ENCODE peak calls at places on chromosomes 4 and X, in seven cellular contexts. J, G, I, A, F, V and Z are unnamed samples.

GRCh38 chrX:17706676-17707075 is 30.6 kb upstream of the SCML1 start:
- DNase-seq in J (no peak), G (no peak), I (no peak), A (no peak), F (no peak), V (no peak), Z (no peak)

GRCh38 chr4:26030260-26030667 is 116.2 kb downstream of the SMIM20 start:
- DNase-seq in J (no peak), G (no peak), I (no peak), A (no peak), F (no peak), V (no peak), Z (no peak)

GRCh38 chr4:186789671-186790070 is 66.0 kb upstream of the FAT1 start:
- DNase-seq in J (no peak), G (no peak), I (no peak), A (no peak), F (no peak), V (no peak), Z (no peak)

GRCh38 chr4:110197421-110198398 is 705 bp downstream of the ELOVL6 start:
- DNase-seq in J (peak; percentile 64), G (no peak), I (no peak), A (peak; percentile 29), F (no peak), V (peak; percentile 56), Z (peak; percentile 15)

GRCh38 chrX:8783100-8784098 is 17.8 kb downstream of the FAM9A start:
- DNase-seq in J (no peak), G (no peak), I (no peak), A (no peak), F (no peak), V (no peak), Z (no peak)

GRCh38 chr4:29336851-29337250 is 1383.3 kb upstream of the PCDH7 start:
- DNase-seq in J (no peak), G (no peak), I (no peak), A (no peak), F (no peak), V (no peak), Z (no peak)

GRCh38 chr4:159242427-159242826 is 139.5 kb downstream of the RAPGEF2 start:
- DNase-seq in J (no peak), G (no peak), I (no peak), A (no peak), F (no peak), V (no peak), Z (no peak)

GRCh38 chr4:137956256-137956655 is 285.9 kb downstream of the SLC7A11 start:
- DNase-seq in J (no peak), G (no peak), I (no peak), A (no peak), F (no peak), V (no peak), Z (no peak)

GRCh38 chrX:18994713-18995112 is 10.8 kb upstream of the PHKA2 start:
- DNase-seq in J (no peak), G (no peak), I (no peak), A (no peak), F (no peak), V (no peak), Z (no peak)

GRCh38 chr4:140715121-140715520 is 41.1 kb downstream of the TBC1D9 start:
- DNase-seq in J (no peak), G (no peak), I (no peak), A (no peak), F (no peak), V (no peak), Z (no peak)

GRCh38 chr4:53089940-53090729 is 228.0 kb downstream of the RASL11B start:
- DNase-seq in J (no peak), G (no peak), I (no peak), A (no peak), F (no peak), V (no peak), Z (no peak)

GRCh38 chr4:184409911-184410692 is 64.2 kb downstream of the IRF2 start:
- DNase-seq in J (no peak), G (no peak), I (no peak), A (no peak), F (no peak), V (peak; percentile 42), Z (no peak)

GRCh38 chr4:105116616-105117319 is 29.9 kb upstream of the TET2 start:
- DNase-seq in J (no peak), G (no peak), I (no peak), A (no peak), F (no peak), V (no peak), Z (no peak)

GRCh38 chrX:22652596-22652995 is 347.2 kb upstream of the DDX53 start:
- DNase-seq in J (no peak), G (no peak), I (no peak), A (no peak), F (no peak), V (peak; percentile 12), Z (no peak)

GRCh38 chrX:47217121-47217851 is 1.2 kb upstream of the CDK16 start:
- DNase-seq in J (no peak), G (no peak), I (no peak), A (no peak), F (no peak), V (no peak), Z (no peak)

GRCh38 chr4:147737623-147738022 is 5.7 kb downstream of the ARHGAP10 start:
- DNase-seq in J (no peak), G (no peak), I (no peak), A (no peak), F (no peak), V (no peak), Z (no peak)

DNA sequence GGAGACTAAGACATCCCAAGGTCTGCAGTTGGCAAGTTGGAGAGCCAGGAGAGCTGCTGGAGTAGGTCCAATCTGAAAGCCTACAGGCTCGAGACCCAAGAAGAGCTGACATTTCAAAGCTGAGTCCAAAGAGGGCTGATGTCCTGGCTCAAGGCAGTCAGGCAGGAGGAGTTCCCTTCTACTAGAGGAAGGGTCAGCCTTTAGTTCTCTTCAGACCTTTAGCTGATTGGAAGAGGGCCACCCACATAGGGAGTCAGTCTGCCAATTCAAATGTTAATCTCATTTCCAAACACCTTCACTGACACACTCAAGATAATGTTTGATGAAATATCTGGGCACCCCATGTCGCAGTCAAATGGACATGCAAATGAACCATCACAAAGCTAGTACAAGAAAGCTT is 61.1 kb downstream of the STK32B start:
- DNase-seq in J (no peak), G (no peak), I (no peak), A (no peak), F (no peak), V (no peak), Z (no peak)
- TF ChIP-seq POLR2A in J (no peak), G (no peak), I (no peak), A (no peak), F (no peak), V (no peak), Z (no peak)

DNA sequence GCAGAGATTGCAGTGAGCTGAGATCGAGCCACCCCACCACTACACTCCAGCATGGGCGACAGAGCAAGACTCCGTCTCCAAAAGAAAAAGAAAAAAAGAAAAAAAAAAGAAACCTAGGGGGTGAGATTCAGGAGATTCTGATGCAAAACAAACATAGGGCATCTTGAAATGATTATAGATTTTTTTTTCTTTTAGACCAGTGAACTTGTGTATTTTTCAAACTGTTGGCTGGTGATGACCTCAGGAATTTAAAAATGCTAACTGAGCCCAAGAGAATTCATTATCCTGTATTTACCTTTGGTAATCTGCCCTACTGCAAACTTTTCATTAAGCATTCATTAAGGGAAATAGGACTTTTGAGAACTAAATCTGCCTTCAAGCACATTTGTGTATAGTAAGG is 20.6 kb downstream of the ATP10D start:
- DNase-seq in J (peak; percentile 13), G (no peak), I (no peak), A (no peak), F (no peak), V (no peak), Z (no peak)
- TF ChIP-seq POLR2A in J (no peak), G (no peak), I (no peak), A (no peak), F (no peak), V (no peak), Z (no peak)

DNA sequence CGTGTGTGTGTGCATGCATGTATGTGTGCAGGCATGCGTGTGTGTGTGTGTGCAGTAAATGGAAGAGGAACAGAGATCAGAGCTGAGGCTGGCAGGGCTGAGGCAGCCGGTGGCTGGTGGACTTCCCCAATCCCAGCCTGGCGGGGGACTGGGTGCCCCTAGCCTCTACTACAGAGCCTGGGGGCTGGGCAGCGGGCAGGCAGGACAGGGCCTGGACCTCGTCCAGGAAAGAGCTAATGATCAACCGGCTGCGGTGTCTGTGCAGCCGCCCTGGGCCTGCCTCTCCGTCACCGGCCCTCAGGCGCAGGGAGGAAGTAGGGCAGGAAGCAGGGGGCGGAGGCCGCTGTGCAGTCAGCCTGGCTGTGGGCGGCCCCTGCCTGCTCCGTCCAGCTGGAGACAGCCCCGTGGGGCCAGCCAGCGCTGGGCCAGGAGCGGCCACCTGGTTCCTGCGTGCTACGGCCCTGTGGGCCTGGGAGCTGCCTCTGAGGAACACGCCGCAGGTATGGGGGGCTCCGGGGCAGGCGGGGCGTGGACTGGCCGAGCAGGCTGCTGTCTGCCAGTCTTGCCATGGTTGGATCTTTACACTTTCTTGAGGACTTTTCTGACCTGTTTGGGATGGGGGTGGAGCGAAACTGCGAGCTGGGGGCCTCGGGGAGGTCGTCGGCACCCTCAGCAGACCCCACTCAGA is at the start of gene SH3TC1:
- DNase-seq in J (peak; percentile 93), G (peak; percentile 46), I (peak; percentile 95), A (peak; percentile 74), F (peak; percentile 68), V (peak; percentile 92), Z (peak; percentile 93)
- TF ChIP-seq POLR2A in J (no peak), G (no peak), I (no peak), A (no peak), F (no peak), V (peak; percentile 81), Z (peak; percentile 67)

GRCh38 chr4:176321589-176321988 is 1.8 kb downstream of the SPCS3 start:
- DNase-seq in J (no peak), G (no peak), I (no peak), A (no peak), F (no peak), V (no peak), Z (no peak)

GRCh38 chr4:176320340-176320975 is 692 bp downstream of the SPCS3 start:
- DNase-seq in J (peak; percentile 95), G (peak; percentile 31), I (peak; percentile 91), A (peak; percentile 82), F (peak; percentile 48), V (peak; percentile 91), Z (peak; percentile 39)

GRCh38 chr4:176319237-176319703 is 496 bp upstream of the SPCS3 start:
- DNase-seq in J (no peak), G (no peak), I (no peak), A (no peak), F (no peak), V (no peak), Z (no peak)

GRCh38 chr4:176320976-176321361 is 1.2 kb downstream of the SPCS3 start:
- DNase-seq in J (no peak), G (no peak), I (no peak), A (no peak), F (no peak), V (no peak), Z (no peak)

GRCh38 chr4:176319704-176320339 is at the start of gene SPCS3:
- DNase-seq in J (peak; percentile 98), G (peak; percentile 80), I (peak; percentile 97), A (peak; percentile 96), F (peak; percentile 67), V (peak; percentile 97), Z (peak; percentile 53)
- TF ChIP-seq POLR2A in J (peak; percentile 49), G (peak; percentile 91), I (no peak), A (peak; percentile 85), F (peak; percentile 94), V (peak; percentile 82), Z (peak; percentile 98)